ENCODE peak calls at places on chromosomes 12 and 14, in six cellular contexts. J, C, Y, T, V and A are unnamed samples.

GRCh38 chr14:94120667-94121335 is 8.6 kb downstream of the IFI27L2 start:
- DNase-seq in J (no peak), C (no peak), Y (peak), T (peak), V (no peak), A (no peak)

GRCh38 chr12:117098361-117099217 is 627 bp downstream of the TESC start:
- DNase-seq in J (peak), C (no peak), Y (peak), T (no peak), V (peak), A (no peak)

GRCh38 chr12:69555461-69555860 is 29.8 kb upstream of the CCT2 start:
- DNase-seq in J (no peak), C (no peak), Y (peak), T (peak), V (no peak), A (no peak)

GRCh38 chr12:102454330-102454729 is 26.0 kb downstream of the IGF1 start:
- DNase-seq in J (no peak), C (no peak), Y (no peak), T (no peak), V (no peak), A (no peak)

GRCh38 chr14:50531595-50532501 is 521 bp downstream of the MAP4K5 start:
- DNase-seq in J (peak), C (no peak), Y (peak), T (peak), V (peak), A (no peak)

GRCh38 chr12:112261559-112261958 is 120.7 kb downstream of the HECTD4 start:
- DNase-seq in J (peak), C (no peak), Y (no peak), T (no peak), V (no peak), A (no peak)

GRCh38 chr12:857611-858010 is 91.9 kb downstream of the RAD52 start:
- DNase-seq in J (no peak), C (no peak), Y (peak), T (peak), V (no peak), A (no peak)

GRCh38 chr14:21356511-21356910 is 27.3 kb downstream of the SUPT16H start:
- DNase-seq in J (no peak), C (no peak), Y (no peak), T (no peak), V (no peak), A (no peak)

GRCh38 chr14:94129758-94130414 is 482 bp upstream of the IFI27L2 start:
- DNase-seq in J (peak), C (no peak), Y (peak), T (peak), V (peak), A (peak)

GRCh38 chr12:130982565-130983225 is 29.0 kb downstream of the ADGRD1 start:
- DNase-seq in J (no peak), C (no peak), Y (no peak), T (no peak), V (no peak), A (no peak)

GRCh38 chr12:26704214-26704613 is 128.8 kb downstream of the ITPR2 start:
- DNase-seq in J (no peak), C (no peak), Y (no peak), T (no peak), V (no peak), A (no peak)

GRCh38 chr14:90567991-90568390 is 171.2 kb downstream of the CALM1 start:
- DNase-seq in J (peak), C (no peak), Y (no peak), T (no peak), V (no peak), A (no peak)

GRCh38 chr14:29442720-29443119 is 484.9 kb downstream of the PRKD1 start:
- DNase-seq in J (no peak), C (no peak), Y (peak), T (peak), V (no peak), A (no peak)

GRCh38 chr14:105473033-105473676 is 1.5 kb upstream of the CRIP2 start:
- DNase-seq in J (no peak), C (no peak), Y (peak), T (peak), V (no peak), A (no peak)